ENCODE peak calls at places on chromosomes 6 and 20, in ten cellular contexts. One of them, this sample, is unnamed.

GRCh38 chr20:60254901-60255411 is 296.7 kb downstream of the CDH26 start:
- DNase-seq in spleen: no peak
- DNase-seq in Peyer's patch: no peak
- DNase-seq in body of pancreas: no peak
- DNase-seq in breast epithelium: no peak
- DNase-seq in heart left ventricle: no peak
- DNase-seq in ovary: no peak
- DNase-seq in right lobe of liver: no peak
- DNase-seq in suprapubic skin: no peak
- DNase-seq in stomach: no peak
- DNase-seq in this sample: no peak

GRCh38 chr6:170485159-170485558 is 67.9 kb downstream of the PSMB1 start:
- DNase-seq in spleen: no peak
- DNase-seq in suprapubic skin: no peak
- DNase-seq in heart left ventricle: no peak
- DNase-seq in breast epithelium: no peak
- DNase-seq in Peyer's patch: no peak
- DNase-seq in stomach: no peak
- DNase-seq in body of pancreas: no peak
- DNase-seq in right lobe of liver: no peak
- DNase-seq in ovary: no peak
- DNase-seq in this sample: no peak

GRCh38 chr6:53623497-53623896 is 42.1 kb downstream of the KLHL31 start:
- DNase-seq in stomach: no peak
- DNase-seq in heart left ventricle: no peak
- DNase-seq in Peyer's patch: no peak
- DNase-seq in spleen: no peak
- DNase-seq in body of pancreas: no peak
- DNase-seq in right lobe of liver: no peak
- DNase-seq in breast epithelium: no peak
- DNase-seq in ovary: no peak
- DNase-seq in suprapubic skin: no peak
- DNase-seq in this sample: no peak

GRCh38 chr20:62662422-62662821 is 20.1 kb downstream of the SLCO4A1 start:
- DNase-seq in ovary: no peak
- DNase-seq in Peyer's patch: no peak
- DNase-seq in suprapubic skin: no peak
- DNase-seq in heart left ventricle: no peak
- DNase-seq in body of pancreas: no peak
- DNase-seq in right lobe of liver: no peak
- DNase-seq in stomach: no peak
- DNase-seq in breast epithelium: no peak
- DNase-seq in spleen: no peak
- DNase-seq in this sample: no peak

GRCh38 chr20:48638546-48638945 is 189.3 kb downstream of the PREX1 start:
- DNase-seq in body of pancreas: no peak
- DNase-seq in Peyer's patch: no peak
- DNase-seq in right lobe of liver: no peak
- DNase-seq in spleen: peak
- DNase-seq in stomach: no peak
- DNase-seq in ovary: no peak
- DNase-seq in breast epithelium: no peak
- DNase-seq in heart left ventricle: no peak
- DNase-seq in suprapubic skin: no peak
- DNase-seq in this sample: no peak

GRCh38 chr20:42027746-42028268 is 409.6 kb upstream of the CHD6 start:
- DNase-seq in right lobe of liver: no peak
- DNase-seq in spleen: no peak
- DNase-seq in heart left ventricle: no peak
- DNase-seq in body of pancreas: no peak
- DNase-seq in stomach: no peak
- DNase-seq in breast epithelium: no peak
- DNase-seq in Peyer's patch: no peak
- DNase-seq in ovary: no peak
- DNase-seq in suprapubic skin: no peak
- DNase-seq in this sample: no peak

GRCh38 chr6:169583867-169584541 is 117.8 kb downstream of the WDR27 start:
- DNase-seq in suprapubic skin: no peak
- DNase-seq in heart left ventricle: no peak
- DNase-seq in body of pancreas: no peak
- DNase-seq in stomach: no peak
- DNase-seq in Peyer's patch: peak
- DNase-seq in breast epithelium: no peak
- DNase-seq in right lobe of liver: no peak
- DNase-seq in spleen: no peak
- DNase-seq in ovary: no peak
- DNase-seq in this sample: no peak

GRCh38 chr6:136338486-136338885 is 48.8 kb upstream of the BCLAF1 start:
- DNase-seq in right lobe of liver: no peak
- DNase-seq in body of pancreas: no peak
- DNase-seq in Peyer's patch: no peak
- DNase-seq in heart left ventricle: no peak
- DNase-seq in stomach: peak
- DNase-seq in ovary: no peak
- DNase-seq in spleen: no peak
- DNase-seq in suprapubic skin: no peak
- DNase-seq in breast epithelium: no peak
- DNase-seq in this sample: no peak

GRCh38 chr6:118815495-118815894 is 78.5 kb upstream of the ASF1A start:
- DNase-seq in breast epithelium: no peak
- DNase-seq in Peyer's patch: no peak
- DNase-seq in ovary: no peak
- DNase-seq in right lobe of liver: no peak
- DNase-seq in body of pancreas: no peak
- DNase-seq in suprapubic skin: no peak
- DNase-seq in spleen: no peak
- DNase-seq in stomach: no peak
- DNase-seq in heart left ventricle: no peak
- DNase-seq in this sample: no peak
- TF ChIP-seq POLR2A in breast epithelium: no peak
- TF ChIP-seq POLR2A in Peyer's patch: no peak
- TF ChIP-seq POLR2A in ovary: no peak
- TF ChIP-seq POLR2A in right lobe of liver: no peak
- TF ChIP-seq POLR2A in body of pancreas: no peak
- TF ChIP-seq POLR2A in suprapubic skin: no peak
- TF ChIP-seq POLR2A in spleen: no peak
- TF ChIP-seq POLR2A in stomach: no peak
- TF ChIP-seq POLR2A in heart left ventricle: no peak
- TF ChIP-seq POLR2A in this sample: no peak

GRCh38 chr6:146210406-146211068 is 181.7 kb downstream of the GRM1 start:
- DNase-seq in Peyer's patch: no peak
- DNase-seq in suprapubic skin: no peak
- DNase-seq in stomach: no peak
- DNase-seq in heart left ventricle: no peak
- DNase-seq in body of pancreas: no peak
- DNase-seq in spleen: no peak
- DNase-seq in breast epithelium: no peak
- DNase-seq in right lobe of liver: no peak
- DNase-seq in ovary: no peak
- DNase-seq in this sample: no peak

GRCh38 chr6:146211646-146212045 is 182.8 kb downstream of the GRM1 start:
- DNase-seq in ovary: no peak
- DNase-seq in heart left ventricle: no peak
- DNase-seq in right lobe of liver: no peak
- DNase-seq in spleen: no peak
- DNase-seq in suprapubic skin: no peak
- DNase-seq in breast epithelium: no peak
- DNase-seq in Peyer's patch: no peak
- DNase-seq in stomach: no peak
- DNase-seq in body of pancreas: no peak
- DNase-seq in this sample: no peak

DNA sequence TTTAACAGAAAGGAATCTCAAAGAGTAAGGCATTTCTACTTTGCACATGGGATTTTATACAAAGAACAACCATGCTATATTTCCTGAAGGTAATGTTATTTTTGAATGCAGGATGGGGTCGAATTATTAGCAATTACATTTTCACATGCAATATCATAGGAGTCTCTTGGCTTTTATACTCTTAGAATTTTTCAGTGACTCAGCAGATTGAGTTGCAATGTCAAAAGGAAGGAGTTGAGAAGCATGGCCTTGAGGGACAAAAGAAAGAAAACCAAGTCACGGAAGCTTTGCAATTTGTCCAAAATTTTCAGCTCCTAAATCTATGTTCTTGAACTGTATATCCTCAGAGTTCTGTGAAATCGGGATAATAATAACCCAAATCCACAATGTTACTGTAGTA is 181.1 kb downstream of the GRM1 start:
- DNase-seq in spleen: no peak
- DNase-seq in breast epithelium: no peak
- DNase-seq in Peyer's patch: no peak
- DNase-seq in suprapubic skin: no peak
- DNase-seq in ovary: no peak
- DNase-seq in stomach: no peak
- DNase-seq in heart left ventricle: no peak
- DNase-seq in right lobe of liver: no peak
- DNase-seq in body of pancreas: no peak
- DNase-seq in this sample: no peak
- TF ChIP-seq CTCF in spleen: no peak
- TF ChIP-seq CTCF in breast epithelium: no peak
- TF ChIP-seq CTCF in Peyer's patch: no peak
- TF ChIP-seq CTCF in suprapubic skin: no peak
- TF ChIP-seq CTCF in ovary: no peak
- TF ChIP-seq CTCF in stomach: no peak
- TF ChIP-seq CTCF in heart left ventricle: no peak
- TF ChIP-seq CTCF in right lobe of liver: no peak
- TF ChIP-seq CTCF in body of pancreas: no peak
- TF ChIP-seq CTCF in this sample: no peak

DNA sequence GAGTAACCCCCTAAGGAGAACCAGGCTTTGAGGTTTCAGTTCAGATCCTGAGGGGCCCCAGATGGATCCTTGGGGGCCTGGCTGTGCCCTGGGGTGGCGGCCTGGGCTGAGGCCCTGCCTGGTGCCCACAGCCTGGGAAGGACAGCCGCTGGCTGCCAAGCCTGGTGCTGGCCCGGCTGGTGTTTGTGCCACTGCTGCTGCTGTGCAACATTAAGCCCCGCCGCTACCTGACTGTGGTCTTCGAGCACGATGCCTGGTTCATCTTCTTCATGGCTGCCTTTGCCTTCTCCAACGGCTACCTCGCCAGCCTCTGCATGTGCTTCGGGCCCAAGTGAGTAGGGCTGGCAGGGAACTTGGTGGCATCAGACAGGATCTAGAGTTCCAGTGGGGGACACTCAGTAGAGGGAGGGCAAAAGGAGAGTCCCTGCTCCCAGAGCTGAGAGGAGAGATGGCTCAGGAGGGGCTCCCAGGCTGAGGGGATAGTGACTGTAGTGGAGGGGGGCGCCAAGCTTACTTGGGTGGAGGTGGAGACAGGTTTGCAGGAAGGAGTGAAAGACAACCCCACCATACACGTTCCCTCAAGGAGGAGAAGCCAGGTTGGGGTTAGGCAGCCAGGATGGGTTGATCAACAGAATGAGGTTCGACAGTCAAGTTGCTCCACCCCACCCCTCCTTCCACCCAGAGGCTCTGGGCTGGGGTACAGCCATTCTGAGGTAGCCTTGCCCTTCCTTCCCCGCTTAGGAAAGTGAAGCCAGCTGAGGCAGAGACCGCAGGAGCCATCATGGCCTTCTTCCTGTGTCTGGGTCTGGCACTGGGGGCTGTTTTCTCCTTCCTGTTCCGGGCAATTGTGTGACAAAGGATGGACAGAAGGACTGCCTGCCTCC is 9.5 kb downstream of the SLC29A1 start:
- DNase-seq in heart left ventricle: no peak
- DNase-seq in spleen: no peak
- DNase-seq in body of pancreas: no peak
- DNase-seq in suprapubic skin: no peak
- DNase-seq in Peyer's patch: no peak
- DNase-seq in stomach: no peak
- DNase-seq in ovary: no peak
- DNase-seq in right lobe of liver: no peak
- DNase-seq in breast epithelium: no peak
- DNase-seq in this sample: no peak
- H3K4me3 ChIP-seq in heart left ventricle: no peak
- H3K4me3 ChIP-seq in spleen: no peak
- H3K4me3 ChIP-seq in body of pancreas: no peak
- H3K4me3 ChIP-seq in suprapubic skin: no peak
- H3K4me3 ChIP-seq in Peyer's patch: no peak
- H3K4me3 ChIP-seq in stomach: no peak
- H3K4me3 ChIP-seq in ovary: no peak
- H3K4me3 ChIP-seq in right lobe of liver: no peak
- H3K4me3 ChIP-seq in breast epithelium: no peak
- H3K4me3 ChIP-seq in this sample: no peak

DNA sequence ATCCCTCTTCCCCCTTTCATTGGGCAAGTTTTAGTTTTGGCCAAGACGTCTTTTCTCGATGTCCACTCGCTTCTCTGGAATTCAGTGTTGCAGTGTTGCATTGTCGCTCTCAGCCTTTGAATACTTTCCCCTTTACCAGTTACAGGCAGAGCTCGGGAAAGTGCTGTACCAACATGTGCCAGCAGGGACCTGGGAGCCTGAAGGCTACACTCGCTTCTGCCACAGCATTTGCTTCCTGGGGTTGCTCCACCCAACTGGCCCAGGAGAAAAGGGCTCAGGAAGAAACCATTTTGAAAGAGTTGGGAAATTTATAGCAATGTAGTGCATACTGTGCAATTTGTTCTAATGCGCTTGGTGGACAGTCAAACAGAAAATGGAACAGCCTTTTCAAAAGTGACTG is 78.6 kb downstream of the LINC00237 start:
- DNase-seq in heart left ventricle: no peak
- DNase-seq in suprapubic skin: no peak
- DNase-seq in breast epithelium: no peak
- DNase-seq in right lobe of liver: no peak
- DNase-seq in ovary: no peak
- DNase-seq in Peyer's patch: no peak
- DNase-seq in stomach: no peak
- DNase-seq in body of pancreas: no peak
- DNase-seq in spleen: no peak
- DNase-seq in this sample: no peak
- TF ChIP-seq POLR2A in heart left ventricle: no peak
- TF ChIP-seq POLR2A in suprapubic skin: no peak
- TF ChIP-seq POLR2A in breast epithelium: no peak
- TF ChIP-seq POLR2A in right lobe of liver: no peak
- TF ChIP-seq POLR2A in ovary: no peak
- TF ChIP-seq POLR2A in Peyer's patch: no peak
- TF ChIP-seq POLR2A in stomach: no peak
- TF ChIP-seq POLR2A in body of pancreas: no peak
- TF ChIP-seq POLR2A in spleen: no peak
- TF ChIP-seq POLR2A in this sample: no peak

GRCh38 chr6:160667854-160668481 is 3.9 kb upstream of the LPA start:
- DNase-seq in heart left ventricle: no peak
- DNase-seq in suprapubic skin: no peak
- DNase-seq in ovary: no peak
- DNase-seq in Peyer's patch: no peak
- DNase-seq in right lobe of liver: peak
- DNase-seq in spleen: no peak
- DNase-seq in breast epithelium: no peak
- DNase-seq in stomach: peak
- DNase-seq in body of pancreas: peak
- DNase-seq in this sample: no peak
- TF ChIP-seq CTCF in heart left ventricle: peak
- TF ChIP-seq CTCF in suprapubic skin: no peak
- TF ChIP-seq CTCF in ovary: no peak
- TF ChIP-seq CTCF in Peyer's patch: no peak
- TF ChIP-seq CTCF in right lobe of liver: peak
- TF ChIP-seq CTCF in spleen: no peak
- TF ChIP-seq CTCF in breast epithelium: no peak
- TF ChIP-seq CTCF in stomach: no peak
- TF ChIP-seq CTCF in body of pancreas: peak
- TF ChIP-seq CTCF in this sample: no peak